ENCODE peak calls at places on chromosomes 3 and 15, in ten cellular contexts. W is H54, X is A549, P is GM12891, B is adrenal gland, G is Peyer's patch, A is esophagus squamous epithelium, D is endothelial cell of umbilical vein, T is IMR-90, R is K562. S is an unnamed sample.

GRCh38 chr3:188164248-188164687 is 10.3 kb downstream of the LPP start:
- DNase-seq in W (no peak), X (no peak), P (no peak), B (no peak), G (peak), A (no peak), D (no peak), T (no peak), R (no peak), S (no peak)

GRCh38 chr3:173745952-173746682 is 348.6 kb downstream of the NLGN1 start:
- DNase-seq in W (no peak), X (no peak), P (no peak), B (no peak), G (no peak), A (no peak), D (peak), T (peak), R (no peak), S (no peak)

GRCh38 chr3:29185706-29186105 is 95.2 kb upstream of the RBMS3 start:
- DNase-seq in W (no peak), X (no peak), P (no peak), B (no peak), G (no peak), A (no peak), D (no peak), T (peak), R (no peak), S (no peak)

GRCh38 chr15:65812921-65813320 is 20.8 kb upstream of the DENND4A start:
- DNase-seq in W (no peak), X (no peak), P (no peak), B (no peak), G (peak), A (no peak), D (no peak), T (no peak), R (no peak), S (no peak)

GRCh38 chr15:38883987-38884386 is 319.4 kb upstream of the RASGRP1 start:
- DNase-seq in W (no peak), X (no peak), P (no peak), B (no peak), G (no peak), A (no peak), D (peak), T (peak), R (no peak), S (no peak)

GRCh38 chr15:40087991-40088928 is 20.4 kb downstream of the BMF start:
- DNase-seq in W (no peak), X (no peak), P (no peak), B (peak), G (peak), A (no peak), D (no peak), T (no peak), R (no peak), S (no peak)

GRCh38 chr3:116408473-116408872 is 36.8 kb downstream of the LSAMP start:
- DNase-seq in W (no peak), X (no peak), P (no peak), B (no peak), G (no peak), A (no peak), D (no peak), T (no peak), R (no peak), S (no peak)

GRCh38 chr3:123385072-123385471 is 63.8 kb downstream of the ADCY5 start:
- DNase-seq in W (no peak), X (no peak), P (no peak), B (no peak), G (no peak), A (no peak), D (no peak), T (peak), R (no peak), S (no peak)

GRCh38 chr15:70023064-70023768 is 74.5 kb downstream of the TLE3 start:
- DNase-seq in W (peak), X (no peak), P (peak), B (no peak), G (peak), A (no peak), D (peak), T (peak), R (no peak), S (no peak)

GRCh38 chr15:31615643-31616415 is 289.2 kb downstream of the KLF13 start:
- DNase-seq in W (no peak), X (no peak), P (no peak), B (no peak), G (no peak), A (no peak), D (no peak), T (no peak), R (no peak), S (no peak)

GRCh38 chr3:128863560-128863959 is 15.9 kb upstream of the ACAD9 start:
- DNase-seq in W (no peak), X (no peak), P (no peak), B (no peak), G (no peak), A (no peak), D (no peak), T (no peak), R (no peak), S (peak)

GRCh38 chr3:120780977-120781376 is 38.4 kb downstream of the GTF2E1 start:
- DNase-seq in W (peak), X (peak), P (no peak), B (peak), G (no peak), A (no peak), D (peak), T (peak), R (no peak), S (peak)
- TF ChIP-seq POLR2A in W (no peak), X (no peak), P (no peak), B (no peak), G (no peak), A (no peak), D (no peak), T (no peak), R (no peak), S (no peak)

GRCh38 chr3:146160233-146160963 is 586 bp downstream of the PLOD2 start:
- DNase-seq in W (peak), X (peak), P (no peak), B (peak), G (peak), A (no peak), D (peak), T (peak), R (no peak), S (peak)

GRCh38 chr3:146162561-146162960 is 1.6 kb upstream of the PLOD2 start:
- DNase-seq in W (no peak), X (no peak), P (no peak), B (no peak), G (no peak), A (no peak), D (no peak), T (no peak), R (no peak), S (no peak)

GRCh38 chr3:146159616-146160232 is 1.3 kb downstream of the PLOD2 start:
- DNase-seq in W (no peak), X (no peak), P (no peak), B (no peak), G (no peak), A (no peak), D (no peak), T (no peak), R (no peak), S (no peak)

GRCh38 chr3:146161725-146162047 is 702 bp upstream of the PLOD2 start:
- DNase-seq in W (peak), X (no peak), P (no peak), B (peak), G (no peak), A (no peak), D (peak), T (peak), R (no peak), S (no peak)

DNA sequence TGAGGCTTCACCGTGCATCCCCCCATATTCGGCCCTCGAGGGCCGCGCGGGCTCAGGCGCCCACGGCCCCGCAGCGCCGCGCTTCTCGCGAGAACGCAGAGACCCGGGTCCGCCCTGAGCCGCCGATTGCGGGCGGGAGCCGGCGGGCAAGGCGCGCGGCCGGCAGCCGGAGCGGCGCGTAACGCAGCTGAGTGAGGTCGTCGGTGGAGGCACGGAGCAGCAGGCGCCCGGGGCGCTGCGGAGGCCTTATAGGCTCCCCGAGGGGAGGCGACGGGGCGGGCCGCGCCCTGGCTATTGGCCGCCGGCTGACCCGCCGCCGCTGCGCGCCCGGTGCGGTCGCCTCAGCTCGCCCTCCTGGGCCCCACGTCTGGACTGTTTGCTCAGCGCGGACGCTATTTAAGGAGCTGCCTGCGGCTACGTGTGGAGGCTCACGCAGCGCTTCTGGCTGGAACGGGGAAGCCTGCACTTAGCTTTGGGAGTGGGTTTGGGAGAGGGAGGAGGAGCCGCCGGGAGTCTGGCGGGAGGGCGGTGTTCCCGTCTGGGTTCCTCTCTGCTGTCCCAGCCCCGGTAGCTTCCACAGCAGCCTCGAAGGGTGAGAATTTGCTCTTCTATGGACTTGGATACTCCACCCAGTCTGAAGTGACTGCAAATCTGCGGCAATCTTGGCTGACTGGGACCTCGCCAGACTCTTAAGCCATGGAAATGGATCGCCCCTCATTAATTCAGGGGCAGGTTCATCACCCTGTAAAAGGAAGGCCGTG is at the start of gene PLOD2:
- DNase-seq in W (peak), X (peak), P (peak), B (peak), G (peak), A (no peak), D (peak), T (peak), R (peak), S (peak)
- TF ChIP-seq POLR2A in W (peak), X (peak), P (no peak), B (peak), G (peak), A (peak), D (peak), T (peak), R (no peak), S (no peak)

DNA sequence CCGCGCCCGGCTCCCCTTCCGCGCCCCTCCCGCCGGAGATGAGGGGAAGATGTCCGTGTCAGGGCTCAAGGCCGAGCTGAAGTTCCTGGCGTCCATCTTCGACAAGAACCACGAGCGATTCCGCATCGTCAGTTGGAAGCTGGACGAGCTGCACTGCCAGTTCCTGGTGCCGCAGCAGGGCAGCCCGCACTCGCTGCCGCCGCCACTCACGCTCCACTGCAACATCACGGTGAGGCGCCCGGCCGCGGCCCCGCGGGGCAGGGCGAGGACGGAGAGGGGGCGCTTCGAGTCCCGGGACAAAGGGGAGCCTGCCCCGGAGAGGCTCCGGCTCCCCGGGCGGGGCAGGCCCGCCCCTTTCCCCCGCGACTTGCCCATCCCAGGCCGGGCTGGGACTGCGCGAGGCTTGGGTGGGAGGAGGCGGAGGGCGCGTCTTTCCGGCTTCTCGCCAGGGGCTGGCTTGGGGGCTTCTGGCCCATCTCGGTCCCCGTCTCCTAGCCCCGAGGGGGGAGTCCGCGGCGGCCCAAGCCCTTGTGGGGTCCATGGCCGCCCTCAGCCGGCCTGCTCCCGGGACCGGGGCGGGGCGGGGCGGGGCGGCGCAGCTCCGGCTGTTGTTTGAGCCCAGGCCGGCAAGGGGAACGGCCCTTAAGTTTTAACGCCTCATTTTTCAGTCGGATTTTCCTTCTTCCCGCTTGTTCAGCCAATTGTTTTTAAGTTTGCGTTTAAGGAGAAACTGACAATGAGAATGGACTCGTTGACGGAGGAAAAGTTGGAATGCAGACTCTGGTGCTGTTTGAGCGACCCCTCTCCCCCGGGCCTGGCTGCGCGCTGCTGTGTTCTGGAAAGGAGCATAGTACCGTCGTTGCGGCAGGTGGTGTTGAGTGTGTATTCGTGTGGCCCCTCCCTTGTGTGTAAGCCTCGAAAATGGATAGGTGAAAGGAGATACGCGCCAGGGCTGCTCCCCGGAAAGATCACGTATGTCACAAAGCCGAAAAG is 667 bp downstream of the UBE2Q2 start:
- DNase-seq in W (peak), X (peak), P (peak), B (peak), G (peak), A (no peak), D (peak), T (peak), R (peak), S (peak)
- TF ChIP-seq POLR2A in W (no peak), X (peak), P (peak), B (peak), G (no peak), A (peak), D (peak), T (peak), R (peak), S (peak)

GRCh38 chr3:52532517-52532837 is 1.2 kb downstream of the NT5DC2 start:
- DNase-seq in W (peak), X (no peak), P (peak), B (peak), G (peak), A (no peak), D (peak), T (peak), R (peak), S (peak)
- TF ChIP-seq POLR2A in W (peak), X (no peak), P (no peak), B (no peak), G (no peak), A (no peak), D (peak), T (no peak), R (peak), S (peak)

GRCh38 chr15:68256675-68257450 is 20.7 kb upstream of the FEM1B start:
- DNase-seq in W (no peak), X (peak), P (peak), B (peak), G (peak), A (no peak), D (peak), T (peak), R (no peak), S (peak)
- TF ChIP-seq POLR2A in W (no peak), X (peak), P (no peak), B (peak), G (peak), A (peak), D (no peak), T (no peak), R (no peak), S (peak)

GRCh38 chr15:50181206-50181982 is 602 bp upstream of the SLC27A2 start:
- DNase-seq in W (no peak), X (no peak), P (no peak), B (no peak), G (no peak), A (no peak), D (no peak), T (no peak), R (no peak), S (no peak)

GRCh38 chr15:50181983-50182232 is at the start of gene SLC27A2:
- DNase-seq in W (no peak), X (peak), P (no peak), B (no peak), G (no peak), A (no peak), D (no peak), T (peak), R (peak), S (no peak)

GRCh38 chr15:50183112-50183794 is 1.3 kb downstream of the SLC27A2 start:
- DNase-seq in W (no peak), X (no peak), P (peak), B (no peak), G (no peak), A (no peak), D (no peak), T (no peak), R (peak), S (peak)

GRCh38 chr15:50180578-50180977 is 1.4 kb upstream of the SLC27A2 start:
- DNase-seq in W (no peak), X (no peak), P (no peak), B (no peak), G (no peak), A (no peak), D (no peak), T (no peak), R (no peak), S (no peak)

DNA sequence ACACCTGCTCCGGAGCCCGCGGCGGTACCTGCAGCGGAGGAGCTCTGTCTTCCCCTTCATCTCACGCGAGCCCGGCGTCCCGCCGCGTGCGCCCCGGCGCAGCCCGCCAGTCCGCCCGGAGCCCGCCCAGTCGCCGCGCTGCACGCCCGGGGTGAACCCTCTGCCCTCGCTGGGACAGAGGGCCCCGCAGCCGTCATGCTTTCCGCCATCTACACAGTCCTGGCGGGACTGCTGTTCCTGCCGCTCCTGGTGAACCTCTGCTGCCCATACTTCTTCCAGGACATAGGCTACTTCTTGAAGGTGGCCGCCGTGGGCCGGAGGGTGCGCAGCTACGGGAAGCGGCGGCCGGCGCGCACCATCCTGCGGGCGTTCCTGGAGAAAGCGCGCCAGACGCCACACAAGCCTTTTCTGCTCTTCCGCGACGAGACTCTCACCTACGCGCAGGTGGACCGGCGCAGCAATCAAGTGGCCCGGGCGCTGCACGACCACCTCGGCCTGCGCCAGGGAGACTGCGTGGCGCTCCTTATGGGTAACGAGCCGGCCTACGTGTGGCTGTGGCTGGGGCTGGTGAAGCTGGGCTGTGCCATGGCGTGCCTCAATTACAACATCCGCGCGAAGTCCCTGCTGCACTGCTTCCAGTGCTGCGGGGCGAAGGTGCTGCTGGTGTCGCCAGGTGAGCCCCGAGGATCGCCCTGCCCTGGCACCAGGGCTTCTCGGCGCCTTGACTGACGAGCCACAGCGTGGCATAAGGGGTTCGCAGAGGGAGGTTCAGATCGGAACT is 427 bp downstream of the SLC27A2 start:
- DNase-seq in W (no peak), X (peak), P (peak), B (peak), G (peak), A (no peak), D (peak), T (peak), R (no peak), S (peak)
- TF ChIP-seq POLR2A in W (no peak), X (peak), P (no peak), B (no peak), G (peak), A (no peak), D (no peak), T (no peak), R (no peak), S (peak)

GRCh38 chr3:120093923-120094775 is at the start of gene GSK3B:
- DNase-seq in W (peak), X (peak), P (peak), B (peak), G (peak), A (peak), D (peak), T (no peak), R (peak), S (peak)
- TF ChIP-seq POLR2A in W (peak), X (peak), P (peak), B (peak), G (peak), A (peak), D (peak), T (peak), R (peak), S (no peak)

DNA sequence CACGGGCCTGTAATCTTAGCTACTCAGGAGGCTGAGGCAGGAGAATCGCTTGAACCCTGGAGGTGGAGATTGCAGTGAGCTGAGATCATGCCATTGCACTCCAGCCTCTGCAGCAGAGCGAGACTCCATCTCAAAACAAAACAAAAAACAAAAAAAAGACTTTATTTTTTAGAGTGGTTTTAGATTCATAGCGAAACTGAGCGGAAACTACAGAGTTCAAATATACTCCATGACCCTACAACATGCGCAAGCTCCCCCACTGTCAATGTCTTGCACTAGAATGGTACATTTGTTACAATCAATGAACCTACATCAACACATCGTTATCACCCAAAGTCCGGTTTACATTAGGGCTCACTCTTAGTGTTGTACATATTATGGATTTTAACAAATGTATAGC is 2.2 kb upstream of the CRTAP start:
- DNase-seq in W (no peak), X (no peak), P (no peak), B (no peak), G (no peak), A (no peak), D (no peak), T (no peak), R (no peak), S (no peak)
- TF ChIP-seq POLR2A in W (no peak), X (no peak), P (no peak), B (no peak), G (no peak), A (no peak), D (no peak), T (no peak), R (no peak), S (no peak)

GRCh38 chr3:167780214-167780613 is 44.7 kb downstream of the SERPINI1 start:
- DNase-seq in W (no peak), X (no peak), P (no peak), B (no peak), G (no peak), A (no peak), D (no peak), T (no peak), R (no peak), S (no peak)
- TF ChIP-seq POLR2A in W (no peak), X (no peak), P (no peak), B (no peak), G (no peak), A (no peak), D (no peak), T (no peak), R (no peak), S (no peak)